ENCODE peak calls at places on chromosomes 3 and 15, in eight cellular contexts. L is kidney tubule cell, P is NCI-H1092, H is pons, R is AG08396, K is NCI-H1417, U is ecto neural progenitor cell, A is HEK293T. M is an unnamed sample.

GRCh38 chr15:50330921-50331320 is 24.1 kb downstream of the GABPB1 start:
- DNase-seq in L (peak), P (no peak), H (no peak), R (no peak), K (no peak), U (no peak), A (no peak), M (no peak)

GRCh38 chr15:37015025-37015424 is 85.3 kb downstream of the MEIS2 start:
- DNase-seq in L (peak), P (no peak), H (no peak), R (no peak), K (peak), U (no peak), A (no peak), M (no peak)

GRCh38 chr3:194031867-194032635 is 103.9 kb upstream of the HES1 start:
- DNase-seq in L (peak), P (no peak), H (no peak), R (no peak), K (no peak), U (no peak), A (no peak), M (no peak)

GRCh38 chr3:97823503-97824004 is 1.7 kb downstream of the CRYBG3 start:
- DNase-seq in L (peak), P (no peak), H (peak), R (no peak), K (peak), U (no peak), A (no peak), M (no peak)

GRCh38 chr15:98554272-98555172 is 93.8 kb upstream of the IGF1R start:
- DNase-seq in L (no peak), P (no peak), H (no peak), R (no peak), K (no peak), U (no peak), A (no peak), M (no peak)

GRCh38 chr15:100277087-100277855 is 64.5 kb downstream of the ADAMTS17 start:
- DNase-seq in L (no peak), P (no peak), H (no peak), R (no peak), K (no peak), U (no peak), A (peak), M (no peak)

GRCh38 chr3:23900744-23901143 is 16.0 kb downstream of the NKIRAS1 start:
- DNase-seq in L (no peak), P (no peak), H (no peak), R (no peak), K (no peak), U (no peak), A (no peak), M (no peak)

GRCh38 chr3:5095879-5096278 is 26.2 kb upstream of the ARL8B start:
- DNase-seq in L (no peak), P (no peak), H (no peak), R (peak), K (no peak), U (peak), A (no peak), M (no peak)

GRCh38 chr3:135081451-135082434 is 286.7 kb downstream of the EPHB1 start:
- DNase-seq in L (no peak), P (no peak), H (peak), R (no peak), K (peak), U (peak), A (no peak), M (no peak)

GRCh38 chr3:84547971-84548970 is 410.5 kb upstream of the CADM2 start:
- DNase-seq in L (peak), P (peak), H (peak), R (peak), K (peak), U (peak), A (peak), M (no peak)

GRCh38 chr3:36903119-36903882 is 41.6 kb downstream of the TRANK1 start:
- DNase-seq in L (no peak), P (no peak), H (no peak), R (no peak), K (no peak), U (no peak), A (no peak), M (no peak)

GRCh38 chr15:88845616-88846015 is 42.4 kb downstream of the ACAN start:
- DNase-seq in L (no peak), P (no peak), H (no peak), R (no peak), K (no peak), U (no peak), A (no peak), M (no peak)

GRCh38 chr15:90001062-90001682 is at the start of gene ZNF710:
- DNase-seq in L (peak), P (peak), H (peak), R (peak), K (peak), U (peak), A (peak), M (peak)

GRCh38 chr15:43748376-43748775 is 2.1 kb downstream of the PDIA3 start:
- DNase-seq in L (no peak), P (no peak), H (no peak), R (peak), K (no peak), U (no peak), A (no peak), M (no peak)

GRCh38 chr15:31585231-31585630 is 258.6 kb downstream of the KLF13 start:
- DNase-seq in L (peak), P (no peak), H (no peak), R (no peak), K (no peak), U (no peak), A (no peak), M (no peak)

GRCh38 chr3:37255990-37256308 is 81.6 kb upstream of the LRRFIP2 start:
- DNase-seq in L (no peak), P (no peak), H (no peak), R (no peak), K (no peak), U (no peak), A (no peak), M (no peak)

GRCh38 chr15:60788514-60789091 is 309.7 kb upstream of the ICE2 start:
- DNase-seq in L (peak), P (no peak), H (no peak), R (no peak), K (no peak), U (no peak), A (no peak), M (no peak)

GRCh38 chr3:20057612-20058180 is 17.4 kb downstream of the KAT2B start:
- DNase-seq in L (peak), P (no peak), H (peak), R (no peak), K (no peak), U (no peak), A (no peak), M (no peak)

GRCh38 chr15:95284933-95285401 is 1045.5 kb upstream of the NR2F2 start:
- DNase-seq in L (no peak), P (no peak), H (peak), R (peak), K (peak), U (no peak), A (no peak), M (peak)

GRCh38 chr3:186070996-186071395 is 37.9 kb downstream of the ETV5 start:
- DNase-seq in L (no peak), P (no peak), H (no peak), R (no peak), K (no peak), U (no peak), A (no peak), M (no peak)

GRCh38 chr15:32838820-32839219 is 121.0 kb downstream of the GREM1 start:
- DNase-seq in L (peak), P (peak), H (peak), R (peak), K (peak), U (no peak), A (no peak), M (no peak)

GRCh38 chr15:50068016-50068415 is 51.0 kb downstream of the ATP8B4 start:
- DNase-seq in L (no peak), P (no peak), H (no peak), R (no peak), K (no peak), U (no peak), A (no peak), M (no peak)

GRCh38 chr3:157417247-157417646 is 19.4 kb upstream of the PTX3 start:
- DNase-seq in L (peak), P (no peak), H (no peak), R (no peak), K (no peak), U (no peak), A (no peak), M (no peak)

GRCh38 chr3:188071636-188072035 is 82.3 kb upstream of the LPP start:
- DNase-seq in L (no peak), P (no peak), H (no peak), R (no peak), K (no peak), U (no peak), A (no peak), M (no peak)

GRCh38 chr3:123817413-123817812 is 66.7 kb downstream of the MYLK start:
- DNase-seq in L (no peak), P (no peak), H (no peak), R (no peak), K (no peak), U (no peak), A (no peak), M (no peak)

GRCh38 chr15:80999623-81000036 is 1.1 kb upstream of the TLNRD1 start:
- DNase-seq in L (peak), P (no peak), H (no peak), R (no peak), K (no peak), U (no peak), A (no peak), M (peak)

GRCh38 chr3:114519415-114519814 is 225.6 kb downstream of the TIGIT start:
- DNase-seq in L (peak), P (no peak), H (peak), R (peak), K (peak), U (no peak), A (peak), M (no peak)

GRCh38 chr15:68822818-68823217 is 2.1 kb upstream of the ANP32A start:
- DNase-seq in L (no peak), P (no peak), H (no peak), R (no peak), K (peak), U (no peak), A (no peak), M (no peak)

GRCh38 chr3:50322386-50323091 is at the start of gene HYAL2:
- DNase-seq in L (no peak), P (peak), H (no peak), R (no peak), K (peak), U (peak), A (no peak), M (no peak)

GRCh38 chr3:123025642-123026521 is 1.7 kb downstream of the SEMA5B start:
- DNase-seq in L (no peak), P (no peak), H (no peak), R (no peak), K (no peak), U (peak), A (no peak), M (no peak)

GRCh38 chr3:16072420-16073110 is 101.9 kb upstream of the GALNT15 start:
- DNase-seq in L (no peak), P (no peak), H (no peak), R (no peak), K (no peak), U (no peak), A (no peak), M (no peak)

GRCh38 chr3:100106094-100106493 is 8.2 kb downstream of the FILIP1L start:
- DNase-seq in L (peak), P (no peak), H (no peak), R (no peak), K (no peak), U (no peak), A (no peak), M (no peak)

GRCh38 chr15:29050870-29051269 is 165.1 kb downstream of the APBA2 start:
- DNase-seq in L (no peak), P (no peak), H (no peak), R (peak), K (no peak), U (no peak), A (no peak), M (no peak)

GRCh38 chr15:39028069-39028468 is 463.5 kb upstream of the RASGRP1 start:
- DNase-seq in L (peak), P (no peak), H (no peak), R (peak), K (no peak), U (no peak), A (no peak), M (no peak)

GRCh38 chr3:24678441-24678865 is 183.8 kb upstream of the THRB start:
- DNase-seq in L (peak), P (no peak), H (no peak), R (peak), K (no peak), U (no peak), A (no peak), M (peak)

GRCh38 chr3:24254649-24255048 is 240.0 kb downstream of the THRB start:
- DNase-seq in L (peak), P (no peak), H (no peak), R (peak), K (no peak), U (no peak), A (no peak), M (no peak)

GRCh38 chr15:89662893-89663673 is 7.8 kb upstream of the KIF7 start:
- DNase-seq in L (peak), P (no peak), H (no peak), R (peak), K (no peak), U (no peak), A (no peak), M (no peak)

M was measured in activated T-helper 2 cell treated with anti-CD3 and anti-CD28 coated beads, Interferon-gamma antibody, Interleukin-2, Interleukin-4, amounts not matched to agents 10 μg/mL and 5 μg/mL and 100 μg/mL, durations not matched to agents 14 hours and 24 hours and 36 hours.